ENCODE peak calls at places on chromosomes 3 and 15, in nine cellular contexts. J is ovary, A is HepG2, C is Peyer's patch, X is IMR-90, E is uterus, D is right lobe of liver, Y is A549, R is body of pancreas. V is an unnamed sample.
A peak's percentile ranks its signal among the peaks of the same experiment; 100 is the strongest.

GRCh38 chr15:72198410-72199270 is 1.1 kb upstream of the GRAMD2A start:
- DNase-seq in R (no peak), J (no peak), D (no peak), C (no peak), A (no peak), Y (no peak), X (no peak), E (no peak), V (no peak)

GRCh38 chr3:149291178-149291577 is 42.3 kb downstream of the TM4SF18 start:
- DNase-seq in X (no peak), J (no peak), A (peak; percentile 32), R (no peak), E (no peak), C (no peak), D (no peak), Y (no peak), V (no peak)

GRCh38 chr3:131008326-131008725 is 18.3 kb downstream of the ASTE1 start:
- DNase-seq in E (no peak), Y (no peak), X (no peak), A (no peak), R (no peak), J (no peak), D (no peak), C (no peak), V (no peak)

GRCh38 chr3:20077054-20077453 is 36.8 kb downstream of the KAT2B start:
- DNase-seq in D (no peak), C (no peak), Y (no peak), X (no peak), J (no peak), R (no peak), E (no peak), A (no peak), V (no peak)

GRCh38 chr3:44509985-44510360 is 32.5 kb upstream of the ZNF445 start:
- DNase-seq in J (no peak), C (no peak), E (no peak), D (no peak), X (peak; percentile 17), Y (peak; percentile 5), A (no peak), R (peak; percentile 14), V (no peak)

GRCh38 chr3:50210510-50211367 is 5.7 kb downstream of the SLC38A3 start:
- DNase-seq in C (peak; percentile 73), R (peak; percentile 77), E (no peak), D (peak; percentile 93), J (no peak), X (no peak), A (peak; percentile 81), Y (no peak), V (no peak)

GRCh38 chr15:27059610-27060202 is 88.7 kb downstream of the GABRG3 start:
- DNase-seq in A (peak; percentile 46), C (no peak), Y (peak; percentile 84), E (no peak), D (peak; percentile 58), J (no peak), R (peak; percentile 42), X (peak; percentile 11), V (no peak)

GRCh38 chr15:67900621-67901147 is 60.8 kb upstream of the RNU6-1 start:
- DNase-seq in R (no peak), X (no peak), A (no peak), D (no peak), J (no peak), E (no peak), Y (no peak), C (no peak), V (no peak)

GRCh38 chr15:72082176-72082575 is 35.8 kb downstream of the MYO9A start:
- DNase-seq in C (no peak), A (no peak), Y (no peak), X (no peak), D (no peak), J (no peak), R (no peak), E (no peak), V (no peak)

DNA sequence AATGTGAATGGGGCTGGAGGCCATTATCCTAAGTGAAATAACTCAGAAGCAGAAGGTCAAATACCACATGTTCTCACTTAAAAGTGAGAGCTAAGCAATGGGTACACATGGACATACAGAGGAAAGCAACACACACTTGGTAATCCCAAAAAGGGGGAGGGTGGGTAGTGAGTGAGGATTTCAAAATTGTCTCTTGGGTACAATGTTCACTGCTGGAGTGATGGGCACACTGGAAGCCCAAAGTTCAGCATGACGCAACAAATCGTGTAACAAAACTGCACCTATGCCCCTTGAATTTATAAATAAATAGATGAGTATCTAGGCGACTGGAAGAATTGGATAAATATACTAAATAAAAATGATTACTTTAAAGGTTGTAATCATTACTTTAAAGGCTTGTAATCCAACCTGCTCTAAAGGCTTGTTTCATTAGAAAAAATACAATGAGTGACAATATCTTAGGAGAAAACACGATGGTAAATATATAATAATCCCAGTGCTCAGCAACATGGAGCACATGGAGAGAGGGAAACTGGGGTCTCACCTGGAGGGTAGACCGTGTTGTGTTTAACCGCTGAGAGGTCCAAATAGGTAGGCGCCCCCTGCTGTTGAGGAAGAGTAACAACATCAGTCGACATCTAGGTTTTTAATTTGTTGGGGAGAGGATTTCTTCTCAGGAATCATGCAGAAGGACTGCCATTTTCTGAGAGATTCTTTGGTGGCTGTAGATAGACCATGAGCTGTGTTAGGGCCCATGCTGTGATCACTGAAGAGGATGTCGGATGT is 78.5 kb upstream of the ROBO1 start:
- DNase-seq in Y (no peak), R (no peak), J (no peak), E (no peak), C (no peak), D (peak; percentile 48), X (no peak), A (peak; percentile 34), V (no peak)
- TF ChIP-seq CTCF in Y (no peak), R (peak; percentile 21), J (no peak), E (no peak), C (no peak), D (peak; percentile 32), X (peak; percentile 11), A (peak; percentile 36), V (no peak)

GRCh38 chr15:84653910-84654688 is at the start of gene WDR73:
- DNase-seq in C (peak; percentile 99), D (peak; percentile 98), E (peak; percentile 98), Y (peak; percentile 91), J (peak; percentile 99), A (peak; percentile 89), R (peak; percentile 96), X (peak; percentile 92), V (peak; percentile 92)

GRCh38 chr15:84653584-84653909 is 536 bp downstream of the WDR73 start:
- DNase-seq in D (no peak), E (no peak), C (no peak), X (no peak), R (no peak), J (no peak), A (no peak), Y (no peak), V (no peak)

GRCh38 chr15:84656972-84657371 is 1.0 kb downstream of the NMB start:
- DNase-seq in E (no peak), R (no peak), D (no peak), J (no peak), C (no peak), A (no peak), Y (no peak), X (no peak), V (no peak)

GRCh38 chr15:84657748-84658079 is 285 bp downstream of the NMB start:
- DNase-seq in A (no peak), D (no peak), C (no peak), X (no peak), E (no peak), J (no peak), R (no peak), Y (no peak), V (no peak)

DNA sequence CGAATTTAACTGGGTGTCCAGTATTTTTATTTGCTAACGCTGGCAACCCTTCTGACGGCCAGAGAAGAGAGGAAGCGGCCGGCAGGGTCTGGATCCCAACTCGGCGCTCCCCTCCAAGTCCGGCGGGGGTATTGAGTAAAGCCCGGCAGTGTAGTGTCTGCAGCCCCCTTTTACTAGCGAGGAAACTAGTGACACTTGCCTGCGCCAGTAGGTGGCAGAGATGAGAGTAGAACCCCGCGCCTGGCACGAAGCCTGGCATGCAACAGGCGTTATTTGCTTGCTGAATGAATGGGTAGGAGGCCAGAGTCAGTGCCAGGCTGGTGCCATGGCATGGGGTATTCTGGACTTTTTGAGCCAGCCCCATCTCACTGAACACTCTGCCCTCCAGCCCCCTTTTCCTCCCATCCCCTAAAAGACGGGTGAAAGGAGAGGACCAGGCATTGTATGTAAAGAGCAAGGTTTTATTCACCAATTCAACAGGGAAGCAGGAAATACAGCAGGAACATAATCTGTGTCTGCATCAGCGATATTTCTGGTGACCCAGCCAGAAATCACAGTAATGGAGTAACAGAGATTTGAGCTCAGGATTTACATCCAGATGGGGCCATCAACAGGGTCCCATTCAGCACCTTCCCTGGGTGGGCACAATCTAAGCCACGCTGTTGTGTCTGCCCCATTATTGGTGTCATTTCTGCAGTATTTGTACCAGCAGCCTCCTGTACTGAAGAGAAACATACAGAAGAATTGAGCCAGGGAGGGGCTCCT is 788 bp upstream of the WDR73 start:
- DNase-seq in Y (peak; percentile 73), D (peak; percentile 90), J (peak; percentile 81), X (peak; percentile 79), A (peak; percentile 73), C (peak; percentile 91), E (peak; percentile 65), R (peak; percentile 85), V (peak; percentile 85)
- H3K4me3 ChIP-seq in Y (peak overlapping the region; percentile 73), D (peak overlapping the region; percentile 79), J (peak overlapping the region; percentile 82), X (peak overlapping the region; percentile 83), A (peak overlapping the region; percentile 85), C (peak overlapping the region; percentile 55), E (peak overlapping the region; percentile 89), R (peak overlapping the region; percentile 57), V (peak overlapping the region; percentile 92)

DNA sequence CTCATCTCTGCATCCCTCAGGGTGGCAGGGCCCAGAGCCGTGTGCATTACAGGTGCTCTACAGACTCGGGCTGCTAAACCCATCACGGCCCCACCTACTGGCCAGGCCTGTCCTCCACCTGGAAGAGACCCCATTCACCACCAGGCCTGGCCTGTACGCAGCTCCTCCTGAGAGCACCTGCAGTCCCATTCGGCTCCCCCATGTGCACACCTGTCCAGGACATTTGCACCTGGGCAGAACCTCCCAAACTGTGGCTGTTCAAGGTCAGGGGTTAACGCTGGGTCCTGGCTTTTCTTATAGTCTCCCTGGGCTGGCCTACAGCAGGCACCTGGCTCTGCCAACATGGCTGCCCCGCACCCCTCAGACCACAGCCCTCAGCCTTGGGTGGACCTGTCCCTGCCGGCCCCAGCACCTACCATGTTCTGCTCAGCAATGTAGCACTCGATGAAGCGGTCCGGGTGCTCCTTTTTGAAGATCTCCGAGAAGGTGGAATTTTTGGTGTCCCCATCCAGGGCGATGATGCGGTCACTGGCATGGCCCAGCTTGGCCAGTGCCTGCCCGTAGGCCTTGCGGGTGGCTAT is 25.7 kb downstream of the TKT start:
- DNase-seq in J (no peak), C (no peak), Y (no peak), D (peak; percentile 40), R (no peak), A (no peak), X (no peak), E (no peak), V (no peak)
- TF ChIP-seq POLR2A in J (no peak), C (no peak), Y (no peak), D (no peak), R (no peak), A (no peak), X (no peak), E (no peak), V (no peak)

GRCh38 chr3:195195321-195196209 is 75.4 kb downstream of the XXYLT1 start:
- DNase-seq in A (no peak), D (no peak), C (peak; percentile 43), R (no peak), X (no peak), Y (no peak), J (no peak), E (no peak), V (no peak)
- TF ChIP-seq CTCF in A (no peak), D (no peak), C (no peak), R (no peak), X (no peak), Y (no peak), J (no peak), E (no peak), V (no peak)

V was measured in gastrocnemius medialis.